ENCODE peak calls at places on chromosome 2, in ten cellular contexts. One of them, this sample, is unnamed.

GRCh38 chr2:233673896-233674295 is 2.2 kb downstream of the UGT1A9 start:
- DNase-seq in type B pancreatic cell: no peak
- DNase-seq in fibroblast of mammary gland: no peak
- DNase-seq in lower lobe of right lung: no peak
- DNase-seq in NB4: no peak
- DNase-seq in upper lobe of left lung: no peak
- DNase-seq in mucosa of descending colon: no peak
- DNase-seq in kidney: no peak
- DNase-seq in fibroblast of the aortic adventitia: no peak
- DNase-seq in brain microvascular endothelial cell: no peak
- DNase-seq in this sample: no peak

GRCh38 chr2:68303033-68303901 is 16.5 kb downstream of the CNRIP1 start:
- DNase-seq in fibroblast of mammary gland: peak
- DNase-seq in kidney: no peak
- DNase-seq in lower lobe of right lung: no peak
- DNase-seq in NB4: no peak
- DNase-seq in upper lobe of left lung: no peak
- DNase-seq in mucosa of descending colon: no peak
- DNase-seq in brain microvascular endothelial cell: no peak
- DNase-seq in fibroblast of the aortic adventitia: no peak
- DNase-seq in type B pancreatic cell: no peak
- DNase-seq in this sample: no peak

GRCh38 chr2:10434885-10435419 is 13.2 kb downstream of the ODC1 start:
- DNase-seq in upper lobe of left lung: peak
- DNase-seq in mucosa of descending colon: peak
- DNase-seq in lower lobe of right lung: peak
- DNase-seq in fibroblast of the aortic adventitia: peak
- DNase-seq in brain microvascular endothelial cell: peak
- DNase-seq in fibroblast of mammary gland: peak
- DNase-seq in kidney: peak
- DNase-seq in NB4: peak
- DNase-seq in type B pancreatic cell: peak
- DNase-seq in this sample: peak

GRCh38 chr2:222582931-222583330 is 73.0 kb downstream of the FARSB start:
- DNase-seq in fibroblast of mammary gland: peak
- DNase-seq in lower lobe of right lung: no peak
- DNase-seq in fibroblast of the aortic adventitia: no peak
- DNase-seq in NB4: peak
- DNase-seq in type B pancreatic cell: no peak
- DNase-seq in mucosa of descending colon: no peak
- DNase-seq in brain microvascular endothelial cell: no peak
- DNase-seq in upper lobe of left lung: no peak
- DNase-seq in kidney: no peak
- DNase-seq in this sample: no peak

GRCh38 chr2:154758871-154759270 is 60.4 kb downstream of the KCNJ3 start:
- DNase-seq in fibroblast of the aortic adventitia: no peak
- DNase-seq in fibroblast of mammary gland: no peak
- DNase-seq in lower lobe of right lung: no peak
- DNase-seq in upper lobe of left lung: no peak
- DNase-seq in kidney: no peak
- DNase-seq in mucosa of descending colon: no peak
- DNase-seq in brain microvascular endothelial cell: no peak
- DNase-seq in NB4: no peak
- DNase-seq in type B pancreatic cell: no peak
- DNase-seq in this sample: no peak

GRCh38 chr2:181178823-181179412 is 198.5 kb downstream of the UBE2E3 start:
- DNase-seq in NB4: peak
- DNase-seq in mucosa of descending colon: no peak
- DNase-seq in fibroblast of the aortic adventitia: no peak
- DNase-seq in type B pancreatic cell: no peak
- DNase-seq in upper lobe of left lung: no peak
- DNase-seq in kidney: no peak
- DNase-seq in brain microvascular endothelial cell: no peak
- DNase-seq in lower lobe of right lung: no peak
- DNase-seq in fibroblast of mammary gland: no peak
- DNase-seq in this sample: peak

GRCh38 chr2:39632871-39633270 is 32.8 kb upstream of the TMEM178A start:
- DNase-seq in brain microvascular endothelial cell: peak
- DNase-seq in fibroblast of the aortic adventitia: peak
- DNase-seq in fibroblast of mammary gland: peak
- DNase-seq in type B pancreatic cell: no peak
- DNase-seq in kidney: no peak
- DNase-seq in mucosa of descending colon: no peak
- DNase-seq in lower lobe of right lung: no peak
- DNase-seq in NB4: no peak
- DNase-seq in upper lobe of left lung: no peak
- DNase-seq in this sample: no peak

GRCh38 chr2:174659069-174659900 is 61.7 kb upstream of the WIPF1 start:
- DNase-seq in brain microvascular endothelial cell: no peak
- DNase-seq in lower lobe of right lung: no peak
- DNase-seq in NB4: no peak
- DNase-seq in fibroblast of mammary gland: no peak
- DNase-seq in type B pancreatic cell: no peak
- DNase-seq in mucosa of descending colon: no peak
- DNase-seq in kidney: no peak
- DNase-seq in fibroblast of the aortic adventitia: no peak
- DNase-seq in upper lobe of left lung: no peak
- DNase-seq in this sample: no peak

GRCh38 chr2:80378-80777 is 34.1 kb upstream of the FAM110C start:
- DNase-seq in NB4: no peak
- DNase-seq in fibroblast of the aortic adventitia: no peak
- DNase-seq in kidney: no peak
- DNase-seq in fibroblast of mammary gland: no peak
- DNase-seq in brain microvascular endothelial cell: no peak
- DNase-seq in lower lobe of right lung: no peak
- DNase-seq in upper lobe of left lung: no peak
- DNase-seq in type B pancreatic cell: no peak
- DNase-seq in mucosa of descending colon: no peak
- DNase-seq in this sample: no peak

GRCh38 chr2:85761-86160 is 39.5 kb upstream of the FAM110C start:
- DNase-seq in kidney: no peak
- DNase-seq in fibroblast of mammary gland: no peak
- DNase-seq in mucosa of descending colon: no peak
- DNase-seq in type B pancreatic cell: no peak
- DNase-seq in brain microvascular endothelial cell: no peak
- DNase-seq in fibroblast of the aortic adventitia: no peak
- DNase-seq in lower lobe of right lung: no peak
- DNase-seq in upper lobe of left lung: no peak
- DNase-seq in NB4: no peak
- DNase-seq in this sample: no peak

DNA sequence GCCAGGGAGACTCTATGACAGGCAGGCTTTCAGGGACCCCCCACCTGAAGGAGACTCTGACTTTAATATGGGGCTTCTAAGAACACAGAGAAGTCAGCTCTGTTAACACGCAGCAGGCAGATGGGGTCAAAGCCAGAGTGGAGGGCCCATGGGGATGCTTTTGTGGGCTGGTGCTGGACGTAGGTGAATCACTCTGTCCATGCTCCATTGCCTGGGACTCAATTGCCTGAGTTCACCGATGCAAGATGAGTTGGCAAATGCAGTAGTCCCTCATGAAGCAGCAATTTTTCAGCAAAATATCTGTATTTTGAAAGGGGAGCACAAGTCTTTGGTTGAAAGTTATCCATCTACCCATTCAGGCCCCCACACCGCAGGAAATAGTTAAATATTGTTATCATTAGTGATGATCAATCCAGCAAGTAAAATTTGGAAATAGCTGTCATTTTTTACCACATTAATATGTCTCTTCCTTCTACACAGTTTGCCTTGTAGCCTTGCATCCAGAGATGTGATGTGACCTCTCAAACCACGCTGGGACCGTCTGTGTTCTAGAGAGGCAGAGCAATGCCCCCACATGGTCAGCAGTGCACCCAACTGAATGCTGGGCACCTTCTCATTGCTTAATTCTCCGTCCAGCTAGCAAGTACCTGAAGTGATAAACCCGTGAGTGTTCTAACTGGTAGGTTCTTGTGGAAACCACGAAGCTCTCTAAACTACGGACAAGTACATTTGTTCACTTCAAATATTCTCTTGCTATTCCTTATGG is 34.8 kb upstream of the FAM110C start:
- DNase-seq in kidney: no peak
- DNase-seq in upper lobe of left lung: no peak
- DNase-seq in brain microvascular endothelial cell: no peak
- DNase-seq in type B pancreatic cell: no peak
- DNase-seq in lower lobe of right lung: no peak
- DNase-seq in fibroblast of the aortic adventitia: no peak
- DNase-seq in NB4: no peak
- DNase-seq in fibroblast of mammary gland: no peak
- DNase-seq in mucosa of descending colon: no peak
- DNase-seq in this sample: no peak
- TF ChIP-seq CTCF in kidney: peak
- TF ChIP-seq CTCF in upper lobe of left lung: no peak
- TF ChIP-seq CTCF in brain microvascular endothelial cell: no peak
- TF ChIP-seq CTCF in type B pancreatic cell: no peak
- TF ChIP-seq CTCF in lower lobe of right lung: no peak
- TF ChIP-seq CTCF in fibroblast of the aortic adventitia: no peak
- TF ChIP-seq CTCF in NB4: no peak
- TF ChIP-seq CTCF in fibroblast of mammary gland: no peak
- TF ChIP-seq CTCF in mucosa of descending colon: no peak
- TF ChIP-seq CTCF in this sample: no peak

DNA sequence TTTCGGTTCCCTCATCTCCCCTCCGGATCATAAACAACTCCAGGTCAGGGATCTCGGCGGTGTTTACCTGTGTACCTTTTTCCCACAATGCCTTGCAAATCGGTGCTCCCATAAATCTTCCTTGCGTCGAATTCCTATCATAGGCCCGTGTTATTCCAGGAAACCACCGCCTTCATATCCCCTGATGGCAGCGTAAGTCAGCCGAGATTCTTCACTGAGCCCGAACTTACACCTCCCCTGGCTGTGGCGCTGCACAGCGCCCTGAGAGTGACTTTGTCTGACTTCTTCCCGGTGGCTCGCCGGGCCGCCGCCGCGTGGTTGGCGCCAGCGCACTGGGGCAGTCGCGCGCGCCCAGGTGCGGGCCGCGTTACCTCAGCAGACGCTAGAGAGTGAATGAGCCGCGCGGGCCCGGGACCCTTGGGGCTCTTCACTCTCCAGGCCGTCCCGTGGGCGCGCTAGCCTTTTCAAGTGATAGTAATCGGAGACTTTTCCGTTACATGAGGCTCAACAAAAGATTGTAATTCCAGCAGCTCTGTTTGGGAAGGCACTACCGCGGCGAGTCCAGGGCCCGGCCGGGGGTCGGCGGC is 101.6 kb downstream of the SPTBN1 start:
- DNase-seq in kidney: peak
- DNase-seq in upper lobe of left lung: peak
- DNase-seq in fibroblast of mammary gland: peak
- DNase-seq in lower lobe of right lung: peak
- DNase-seq in NB4: peak
- DNase-seq in brain microvascular endothelial cell: no peak
- DNase-seq in mucosa of descending colon: peak
- DNase-seq in type B pancreatic cell: peak
- DNase-seq in fibroblast of the aortic adventitia: peak
- DNase-seq in this sample: peak
- TF ChIP-seq CTCF in kidney: peak
- TF ChIP-seq CTCF in upper lobe of left lung: peak
- TF ChIP-seq CTCF in fibroblast of mammary gland: no peak
- TF ChIP-seq CTCF in lower lobe of right lung: peak
- TF ChIP-seq CTCF in NB4: no peak
- TF ChIP-seq CTCF in brain microvascular endothelial cell: peak
- TF ChIP-seq CTCF in mucosa of descending colon: no peak
- TF ChIP-seq CTCF in type B pancreatic cell: peak
- TF ChIP-seq CTCF in fibroblast of the aortic adventitia: no peak
- TF ChIP-seq CTCF in this sample: no peak

GRCh38 chr2:19815746-19816145 is 86.0 kb downstream of the TTC32 start:
- DNase-seq in upper lobe of left lung: no peak
- DNase-seq in mucosa of descending colon: no peak
- DNase-seq in NB4: no peak
- DNase-seq in fibroblast of mammary gland: no peak
- DNase-seq in fibroblast of the aortic adventitia: peak
- DNase-seq in kidney: no peak
- DNase-seq in type B pancreatic cell: no peak
- DNase-seq in brain microvascular endothelial cell: no peak
- DNase-seq in lower lobe of right lung: no peak
- DNase-seq in this sample: no peak

GRCh38 chr2:19823507-19823906 is 78.3 kb downstream of the TTC32 start:
- DNase-seq in brain microvascular endothelial cell: no peak
- DNase-seq in lower lobe of right lung: no peak
- DNase-seq in NB4: no peak
- DNase-seq in fibroblast of the aortic adventitia: no peak
- DNase-seq in fibroblast of mammary gland: no peak
- DNase-seq in mucosa of descending colon: no peak
- DNase-seq in type B pancreatic cell: no peak
- DNase-seq in upper lobe of left lung: no peak
- DNase-seq in kidney: no peak
- DNase-seq in this sample: no peak

GRCh38 chr2:19818039-19818438 is 83.7 kb downstream of the TTC32 start:
- DNase-seq in upper lobe of left lung: no peak
- DNase-seq in mucosa of descending colon: no peak
- DNase-seq in fibroblast of mammary gland: no peak
- DNase-seq in NB4: no peak
- DNase-seq in type B pancreatic cell: no peak
- DNase-seq in lower lobe of right lung: no peak
- DNase-seq in brain microvascular endothelial cell: no peak
- DNase-seq in kidney: no peak
- DNase-seq in fibroblast of the aortic adventitia: no peak
- DNase-seq in this sample: no peak

GRCh38 chr2:19819097-19820065 is 82.4 kb downstream of the TTC32 start:
- DNase-seq in kidney: no peak
- DNase-seq in NB4: no peak
- DNase-seq in type B pancreatic cell: peak
- DNase-seq in upper lobe of left lung: no peak
- DNase-seq in fibroblast of the aortic adventitia: peak
- DNase-seq in lower lobe of right lung: no peak
- DNase-seq in fibroblast of mammary gland: peak
- DNase-seq in mucosa of descending colon: no peak
- DNase-seq in brain microvascular endothelial cell: peak
- DNase-seq in this sample: no peak

DNA sequence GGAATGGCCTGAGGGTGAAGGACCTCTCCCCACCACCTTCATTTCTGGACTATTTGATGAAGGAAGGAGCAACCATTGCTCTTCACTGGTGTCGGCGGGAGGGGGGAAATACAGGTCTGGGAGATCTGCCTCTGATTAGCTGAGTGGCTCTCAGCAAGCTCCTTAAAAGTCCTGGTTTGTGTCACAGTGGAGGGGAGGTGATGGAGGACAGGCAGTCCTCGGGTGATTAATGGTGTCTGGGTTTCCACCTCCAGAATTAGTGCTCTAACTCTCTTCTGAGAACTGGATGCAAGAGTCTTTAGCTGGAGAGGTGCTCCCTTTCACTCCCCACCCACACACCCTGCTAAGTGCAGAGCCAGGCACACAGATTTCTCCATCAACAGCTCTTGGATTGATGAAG is 83.2 kb downstream of the TTC32 start:
- DNase-seq in mucosa of descending colon: no peak
- DNase-seq in kidney: no peak
- DNase-seq in type B pancreatic cell: no peak
- DNase-seq in lower lobe of right lung: no peak
- DNase-seq in fibroblast of the aortic adventitia: no peak
- DNase-seq in NB4: no peak
- DNase-seq in upper lobe of left lung: no peak
- DNase-seq in brain microvascular endothelial cell: no peak
- DNase-seq in fibroblast of mammary gland: no peak
- DNase-seq in this sample: no peak
- TF ChIP-seq CTCF in mucosa of descending colon: no peak
- TF ChIP-seq CTCF in kidney: no peak
- TF ChIP-seq CTCF in type B pancreatic cell: no peak
- TF ChIP-seq CTCF in lower lobe of right lung: no peak
- TF ChIP-seq CTCF in fibroblast of the aortic adventitia: no peak
- TF ChIP-seq CTCF in NB4: no peak
- TF ChIP-seq CTCF in upper lobe of left lung: no peak
- TF ChIP-seq CTCF in brain microvascular endothelial cell: no peak
- TF ChIP-seq CTCF in fibroblast of mammary gland: no peak
- TF ChIP-seq CTCF in this sample: no peak

DNA sequence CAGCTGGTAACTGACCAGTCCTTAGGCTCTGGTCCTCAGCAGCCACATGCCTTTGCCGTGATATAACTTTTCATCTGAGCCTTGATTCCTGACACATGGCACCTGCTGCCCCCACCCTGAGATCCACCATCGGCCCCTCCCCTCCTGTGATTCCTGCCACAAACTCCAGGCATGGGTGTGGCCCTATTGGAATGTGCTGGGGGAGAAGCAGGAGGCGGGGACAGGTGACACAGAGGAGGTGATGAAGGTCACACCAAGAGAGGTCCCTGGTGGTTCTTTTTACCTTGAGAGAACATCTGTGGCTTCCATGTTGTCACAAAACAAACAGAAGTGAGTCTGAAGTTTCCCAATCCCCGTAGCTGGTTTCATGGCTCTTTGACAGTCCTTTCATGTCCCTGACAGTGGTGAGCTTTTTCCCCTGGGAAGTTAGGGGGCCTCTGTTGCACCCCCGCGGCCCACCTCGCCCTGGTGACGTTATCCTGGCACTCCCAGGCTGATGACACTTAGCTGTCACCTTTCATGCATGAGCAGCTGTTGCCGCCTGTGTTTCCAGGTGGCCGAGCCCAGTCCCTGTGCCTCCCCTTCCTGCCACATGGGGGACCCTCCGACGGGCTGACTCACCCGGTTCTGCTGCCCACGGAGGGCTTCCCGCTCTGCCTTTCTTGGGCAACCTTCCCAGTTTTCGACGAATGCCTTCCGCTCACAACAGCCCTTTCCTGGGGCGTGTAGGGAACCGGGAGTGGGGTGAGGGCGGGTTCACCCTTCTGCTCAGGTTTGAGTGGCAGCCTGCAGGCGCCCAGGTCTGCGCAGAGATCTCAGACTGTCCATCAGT is 66.3 kb upstream of the GLI2 start:
- DNase-seq in kidney: peak
- DNase-seq in NB4: peak
- DNase-seq in upper lobe of left lung: peak
- DNase-seq in brain microvascular endothelial cell: no peak
- DNase-seq in lower lobe of right lung: peak
- DNase-seq in mucosa of descending colon: no peak
- DNase-seq in fibroblast of mammary gland: peak
- DNase-seq in type B pancreatic cell: peak
- DNase-seq in fibroblast of the aortic adventitia: peak
- DNase-seq in this sample: peak
- TF ChIP-seq CTCF in kidney: peak
- TF ChIP-seq CTCF in NB4: peak
- TF ChIP-seq CTCF in upper lobe of left lung: no peak
- TF ChIP-seq CTCF in brain microvascular endothelial cell: peak
- TF ChIP-seq CTCF in lower lobe of right lung: peak
- TF ChIP-seq CTCF in mucosa of descending colon: no peak
- TF ChIP-seq CTCF in fibroblast of mammary gland: no peak
- TF ChIP-seq CTCF in type B pancreatic cell: peak
- TF ChIP-seq CTCF in fibroblast of the aortic adventitia: peak
- TF ChIP-seq CTCF in this sample: peak